ENCODE peak calls at places on chromosome 16, in eight cellular contexts. One of them, this sample, is unnamed.

GRCh38 chr16:80015566-80015965 is 415.0 kb upstream of the MAF start:
- DNase-seq in NCI-H2081: no peak
- DNase-seq in fibroblast of villous mesenchyme: peak; percentile 19
- DNase-seq in stimulated activated CD4-positive, alpha-beta T cell treated with anti-CD3 and anti-CD28 coated beads, TNF-alpha, amount 100 ng/mL, for 1 hour: no peak
- DNase-seq in HuH-7.5: no peak
- DNase-seq in activated T-cell treated with anti-CD3 and anti-CD28 coated beads for 1 hour: no peak
- DNase-seq in stromal cell of bone marrow: no peak
- DNase-seq in stimulated activated CD8-positive, alpha-beta memory T cell treated with anti-CD3 and anti-CD28 coated beads, Interleukin-4, amount 100 ng/mL, for 48 hours: no peak
- DNase-seq in this sample: no peak

GRCh38 chr16:77064037-77064436 is 127.0 kb upstream of the MON1B start:
- DNase-seq in HuH-7.5: no peak
- DNase-seq in activated T-cell treated with anti-CD3 and anti-CD28 coated beads for 1 hour: no peak
- DNase-seq in stromal cell of bone marrow: no peak
- DNase-seq in fibroblast of villous mesenchyme: no peak
- DNase-seq in stimulated activated CD4-positive, alpha-beta T cell treated with anti-CD3 and anti-CD28 coated beads, TNF-alpha, amount 100 ng/mL, for 1 hour: no peak
- DNase-seq in NCI-H2081: no peak
- DNase-seq in stimulated activated CD8-positive, alpha-beta memory T cell treated with anti-CD3 and anti-CD28 coated beads, Interleukin-4, amount 100 ng/mL, for 48 hours: no peak
- DNase-seq in this sample: no peak

GRCh38 chr16:9053006-9053601 is 38.3 kb upstream of the HAPSTR1 start:
- DNase-seq in stimulated activated CD8-positive, alpha-beta memory T cell treated with anti-CD3 and anti-CD28 coated beads, Interleukin-4, amount 100 ng/mL, for 48 hours: peak; percentile 56
- DNase-seq in stromal cell of bone marrow: no peak
- DNase-seq in fibroblast of villous mesenchyme: peak; percentile 88
- DNase-seq in NCI-H2081: no peak
- DNase-seq in HuH-7.5: peak; percentile 37
- DNase-seq in stimulated activated CD4-positive, alpha-beta T cell treated with anti-CD3 and anti-CD28 coated beads, TNF-alpha, amount 100 ng/mL, for 1 hour: no peak
- DNase-seq in activated T-cell treated with anti-CD3 and anti-CD28 coated beads for 1 hour: no peak
- DNase-seq in this sample: peak; percentile 54

GRCh38 chr16:29784901-29785500 is 5.5 kb upstream of the KIF22 start:
- DNase-seq in fibroblast of villous mesenchyme: peak; percentile 69
- DNase-seq in stimulated activated CD8-positive, alpha-beta memory T cell treated with anti-CD3 and anti-CD28 coated beads, Interleukin-4, amount 100 ng/mL, for 48 hours: peak; percentile 86
- DNase-seq in activated T-cell treated with anti-CD3 and anti-CD28 coated beads for 1 hour: peak; percentile 65
- DNase-seq in NCI-H2081: no peak
- DNase-seq in stromal cell of bone marrow: no peak
- DNase-seq in stimulated activated CD4-positive, alpha-beta T cell treated with anti-CD3 and anti-CD28 coated beads, TNF-alpha, amount 100 ng/mL, for 1 hour: peak; percentile 59
- DNase-seq in HuH-7.5: no peak
- DNase-seq in this sample: peak; percentile 85

GRCh38 chr16:68668266-68668665 is 23.2 kb downstream of the CDH3 start:
- DNase-seq in HuH-7.5: no peak
- DNase-seq in stromal cell of bone marrow: no peak
- DNase-seq in fibroblast of villous mesenchyme: no peak
- DNase-seq in stimulated activated CD8-positive, alpha-beta memory T cell treated with anti-CD3 and anti-CD28 coated beads, Interleukin-4, amount 100 ng/mL, for 48 hours: peak; percentile 43
- DNase-seq in stimulated activated CD4-positive, alpha-beta T cell treated with anti-CD3 and anti-CD28 coated beads, TNF-alpha, amount 100 ng/mL, for 1 hour: no peak
- DNase-seq in NCI-H2081: no peak
- DNase-seq in activated T-cell treated with anti-CD3 and anti-CD28 coated beads for 1 hour: no peak
- DNase-seq in this sample: peak; percentile 31

GRCh38 chr16:55100100-55100499 is 169.4 kb downstream of the IRX5 start:
- DNase-seq in activated T-cell treated with anti-CD3 and anti-CD28 coated beads for 1 hour: no peak
- DNase-seq in fibroblast of villous mesenchyme: no peak
- DNase-seq in HuH-7.5: no peak
- DNase-seq in stimulated activated CD4-positive, alpha-beta T cell treated with anti-CD3 and anti-CD28 coated beads, TNF-alpha, amount 100 ng/mL, for 1 hour: no peak
- DNase-seq in stromal cell of bone marrow: no peak
- DNase-seq in NCI-H2081: no peak
- DNase-seq in stimulated activated CD8-positive, alpha-beta memory T cell treated with anti-CD3 and anti-CD28 coated beads, Interleukin-4, amount 100 ng/mL, for 48 hours: no peak
- DNase-seq in this sample: no peak

GRCh38 chr16:62404857-62405611 is 368.8 kb upstream of the CDH8 start:
- DNase-seq in NCI-H2081: no peak
- DNase-seq in stimulated activated CD8-positive, alpha-beta memory T cell treated with anti-CD3 and anti-CD28 coated beads, Interleukin-4, amount 100 ng/mL, for 48 hours: no peak
- DNase-seq in activated T-cell treated with anti-CD3 and anti-CD28 coated beads for 1 hour: no peak
- DNase-seq in HuH-7.5: no peak
- DNase-seq in fibroblast of villous mesenchyme: no peak
- DNase-seq in stimulated activated CD4-positive, alpha-beta T cell treated with anti-CD3 and anti-CD28 coated beads, TNF-alpha, amount 100 ng/mL, for 1 hour: no peak
- DNase-seq in stromal cell of bone marrow: no peak
- DNase-seq in this sample: no peak

GRCh38 chr16:57301126-57301817 is 16.8 kb upstream of the PLLP start:
- DNase-seq in stromal cell of bone marrow: no peak
- DNase-seq in stimulated activated CD8-positive, alpha-beta memory T cell treated with anti-CD3 and anti-CD28 coated beads, Interleukin-4, amount 100 ng/mL, for 48 hours: no peak
- DNase-seq in fibroblast of villous mesenchyme: no peak
- DNase-seq in stimulated activated CD4-positive, alpha-beta T cell treated with anti-CD3 and anti-CD28 coated beads, TNF-alpha, amount 100 ng/mL, for 1 hour: no peak
- DNase-seq in activated T-cell treated with anti-CD3 and anti-CD28 coated beads for 1 hour: no peak
- DNase-seq in NCI-H2081: no peak
- DNase-seq in HuH-7.5: no peak
- DNase-seq in this sample: no peak

GRCh38 chr16:17827313-17827712 is 356.6 kb upstream of the XYLT1 start:
- DNase-seq in fibroblast of villous mesenchyme: peak; percentile 23
- DNase-seq in stimulated activated CD8-positive, alpha-beta memory T cell treated with anti-CD3 and anti-CD28 coated beads, Interleukin-4, amount 100 ng/mL, for 48 hours: no peak
- DNase-seq in NCI-H2081: no peak
- DNase-seq in stimulated activated CD4-positive, alpha-beta T cell treated with anti-CD3 and anti-CD28 coated beads, TNF-alpha, amount 100 ng/mL, for 1 hour: no peak
- DNase-seq in activated T-cell treated with anti-CD3 and anti-CD28 coated beads for 1 hour: no peak
- DNase-seq in HuH-7.5: no peak
- DNase-seq in stromal cell of bone marrow: peak; percentile 39
- DNase-seq in this sample: peak; percentile 31

GRCh38 chr16:80460988-80461387 is 79.8 kb upstream of the DYNLRB2 start:
- DNase-seq in activated T-cell treated with anti-CD3 and anti-CD28 coated beads for 1 hour: no peak
- DNase-seq in fibroblast of villous mesenchyme: no peak
- DNase-seq in stimulated activated CD8-positive, alpha-beta memory T cell treated with anti-CD3 and anti-CD28 coated beads, Interleukin-4, amount 100 ng/mL, for 48 hours: no peak
- DNase-seq in stromal cell of bone marrow: no peak
- DNase-seq in NCI-H2081: no peak
- DNase-seq in stimulated activated CD4-positive, alpha-beta T cell treated with anti-CD3 and anti-CD28 coated beads, TNF-alpha, amount 100 ng/mL, for 1 hour: no peak
- DNase-seq in HuH-7.5: no peak
- DNase-seq in this sample: no peak

GRCh38 chr16:85349413-85350145 is 237.3 kb upstream of the CIBAR2 start:
- DNase-seq in HuH-7.5: no peak
- DNase-seq in NCI-H2081: peak; percentile 30
- DNase-seq in stimulated activated CD8-positive, alpha-beta memory T cell treated with anti-CD3 and anti-CD28 coated beads, Interleukin-4, amount 100 ng/mL, for 48 hours: no peak
- DNase-seq in fibroblast of villous mesenchyme: no peak
- DNase-seq in stimulated activated CD4-positive, alpha-beta T cell treated with anti-CD3 and anti-CD28 coated beads, TNF-alpha, amount 100 ng/mL, for 1 hour: no peak
- DNase-seq in activated T-cell treated with anti-CD3 and anti-CD28 coated beads for 1 hour: no peak
- DNase-seq in stromal cell of bone marrow: no peak
- DNase-seq in this sample: no peak

GRCh38 chr16:49923411-49923810 is 67.5 kb upstream of the ZNF423 start:
- DNase-seq in fibroblast of villous mesenchyme: no peak
- DNase-seq in NCI-H2081: no peak
- DNase-seq in stromal cell of bone marrow: no peak
- DNase-seq in stimulated activated CD4-positive, alpha-beta T cell treated with anti-CD3 and anti-CD28 coated beads, TNF-alpha, amount 100 ng/mL, for 1 hour: no peak
- DNase-seq in HuH-7.5: no peak
- DNase-seq in activated T-cell treated with anti-CD3 and anti-CD28 coated beads for 1 hour: no peak
- DNase-seq in stimulated activated CD8-positive, alpha-beta memory T cell treated with anti-CD3 and anti-CD28 coated beads, Interleukin-4, amount 100 ng/mL, for 48 hours: no peak
- DNase-seq in this sample: no peak

GRCh38 chr16:83967838-83968482 is at the start of gene NECAB2:
- DNase-seq in fibroblast of villous mesenchyme: peak; percentile 18
- DNase-seq in HuH-7.5: peak; percentile 72
- DNase-seq in stimulated activated CD8-positive, alpha-beta memory T cell treated with anti-CD3 and anti-CD28 coated beads, Interleukin-4, amount 100 ng/mL, for 48 hours: peak; percentile 61
- DNase-seq in stimulated activated CD4-positive, alpha-beta T cell treated with anti-CD3 and anti-CD28 coated beads, TNF-alpha, amount 100 ng/mL, for 1 hour: no peak
- DNase-seq in activated T-cell treated with anti-CD3 and anti-CD28 coated beads for 1 hour: no peak
- DNase-seq in stromal cell of bone marrow: no peak
- DNase-seq in NCI-H2081: no peak
- DNase-seq in this sample: peak; percentile 95

GRCh38 chr16:88548131-88548874 is 21.9 kb upstream of the ZC3H18 start:
- DNase-seq in HuH-7.5: no peak
- DNase-seq in activated T-cell treated with anti-CD3 and anti-CD28 coated beads for 1 hour: no peak
- DNase-seq in stimulated activated CD8-positive, alpha-beta memory T cell treated with anti-CD3 and anti-CD28 coated beads, Interleukin-4, amount 100 ng/mL, for 48 hours: no peak
- DNase-seq in stimulated activated CD4-positive, alpha-beta T cell treated with anti-CD3 and anti-CD28 coated beads, TNF-alpha, amount 100 ng/mL, for 1 hour: no peak
- DNase-seq in fibroblast of villous mesenchyme: no peak
- DNase-seq in NCI-H2081: no peak
- DNase-seq in stromal cell of bone marrow: no peak
- DNase-seq in this sample: no peak

GRCh38 chr16:12964466-12964865 is 63.1 kb downstream of the SHISA9 start:
- DNase-seq in HuH-7.5: no peak
- DNase-seq in NCI-H2081: no peak
- DNase-seq in fibroblast of villous mesenchyme: no peak
- DNase-seq in stimulated activated CD8-positive, alpha-beta memory T cell treated with anti-CD3 and anti-CD28 coated beads, Interleukin-4, amount 100 ng/mL, for 48 hours: no peak
- DNase-seq in stimulated activated CD4-positive, alpha-beta T cell treated with anti-CD3 and anti-CD28 coated beads, TNF-alpha, amount 100 ng/mL, for 1 hour: no peak
- DNase-seq in activated T-cell treated with anti-CD3 and anti-CD28 coated beads for 1 hour: no peak
- DNase-seq in stromal cell of bone marrow: no peak
- DNase-seq in this sample: no peak